ENCODE peak calls at places on chromosomes 11 and 22, in six cellular contexts. F is stimulated activated CD4-positive, alpha-beta T cell treated with anti-CD3 and anti-CD28 coated beads, Interleukin-1b, Interleukin-23, amount 100 ng/mL, for 1 hour; K is activated CD8-positive, alpha-beta memory T cell treated with anti-CD3 and anti-CD28 coated beads, Interleukin-2, amount 50 U/mL, for 48 hours; Y is fibroblast of lung; Q is tibial artery; Z is OCI-M1. C is an unnamed sample.

GRCh38 chr11:9575531-9576240 is 2.2 kb downstream of the WEE1 start:
- DNase-seq in F (no peak), K (no peak), Y (peak), Q (no peak), Z (peak), C (no peak)

GRCh38 chr11:129374993-129375721 is 491 bp upstream of the BARX2 start:
- DNase-seq in F (no peak), K (peak), Y (peak), Q (no peak), Z (no peak), C (no peak)

GRCh38 chr11:76664578-76665061 is 5.9 kb downstream of the LRRC32 start:
- DNase-seq in F (no peak), K (no peak), Y (no peak), Q (peak), Z (peak), C (peak)

GRCh38 chr11:120243221-120243620 is 3.3 kb downstream of the POU2F3 start:
- DNase-seq in F (no peak), K (no peak), Y (no peak), Q (no peak), Z (no peak), C (no peak)

GRCh38 chr11:8719260-8720190 is 36.9 kb downstream of the RPL27A start:
- DNase-seq in F (no peak), K (no peak), Y (peak), Q (peak), Z (no peak), C (no peak)

GRCh38 chr11:65432686-65433582 is 10.3 kb downstream of the NEAT1 start:
- DNase-seq in F (no peak), K (no peak), Y (peak), Q (no peak), Z (peak), C (no peak)

GRCh38 chr11:79466411-79466810 is 25.6 kb upstream of the TENM4 start:
- DNase-seq in F (no peak), K (no peak), Y (peak), Q (no peak), Z (peak), C (no peak)

GRCh38 chr22:20418211-20418788 is 19.3 kb downstream of the SCARF2 start:
- DNase-seq in F (peak), K (peak), Y (peak), Q (peak), Z (peak), C (peak)

GRCh38 chr22:39278040-39278439 is 33.3 kb upstream of the PDGFB start:
- DNase-seq in F (no peak), K (no peak), Y (peak), Q (no peak), Z (no peak), C (no peak)

GRCh38 chr11:118169300-118170140 is 6.9 kb downstream of the SCN2B start:
- DNase-seq in F (no peak), K (no peak), Y (no peak), Q (no peak), Z (no peak), C (no peak)

GRCh38 chr22:40310771-40311120 is 35.6 kb upstream of the ADSL start:
- DNase-seq in F (no peak), K (peak), Y (no peak), Q (no peak), Z (no peak), C (no peak)

GRCh38 chr22:39374191-39374590 is 24.4 kb downstream of the SYNGR1 start:
- DNase-seq in F (no peak), K (no peak), Y (no peak), Q (no peak), Z (no peak), C (no peak)

C was measured in BE2C.